ENCODE peak calls at places on chromosomes 6 and 20, in six cellular contexts. B is foreskin fibroblast, D is tibial nerve, O is cardiac muscle cell, A is AG10803, T is colonic mucosa. I is an unnamed sample.

GRCh38 chr6:109671721-109672120 is 19.3 kb downstream of the AK9 start:
- DNase-seq in O (no peak), B (peak; percentile 73), A (peak; percentile 57), D (no peak), T (no peak), I (no peak)

GRCh38 chr6:143965503-143966171 is 42.4 kb downstream of the PLAGL1 start:
- DNase-seq in B (peak; percentile 56), T (no peak), O (peak; percentile 85), D (no peak), A (peak; percentile 85), I (no peak)

GRCh38 chr20:33702861-33703260 is 16.7 kb upstream of the E2F1 start:
- DNase-seq in D (no peak), A (no peak), T (no peak), B (no peak), O (no peak), I (no peak)

GRCh38 chr20:18496042-18496441 is 983 bp downstream of the RBBP9 start:
- DNase-seq in O (peak; percentile 13), B (peak; percentile 31), A (no peak), D (no peak), T (no peak), I (peak; percentile 49)

GRCh38 chr20:38890497-38890818 is 35.8 kb upstream of the FAM83D start:
- DNase-seq in B (no peak), A (no peak), T (no peak), O (no peak), D (no peak), I (no peak)

GRCh38 chr6:35216832-35217811 is 3.4 kb downstream of the SCUBE3 start:
- DNase-seq in O (no peak), A (no peak), D (no peak), T (no peak), B (no peak), I (no peak)

GRCh38 chr20:50921055-50921454 is 10.2 kb downstream of the ADNP start:
- DNase-seq in T (no peak), B (peak; percentile 41), A (peak; percentile 64), O (peak; percentile 49), D (no peak), I (no peak)

GRCh38 chr20:57166568-57167291 is 99.7 kb downstream of the BMP7 start:
- DNase-seq in T (no peak), A (no peak), D (no peak), O (no peak), B (no peak), I (no peak)

GRCh38 chr6:9334979-9335378 is 899.6 kb upstream of the SLC35B3 start:
- DNase-seq in T (no peak), A (no peak), B (peak; percentile 62), O (no peak), D (no peak), I (no peak)

GRCh38 chr6:20416567-20417345 is 15.1 kb downstream of the E2F3 start:
- DNase-seq in B (peak; percentile 5), O (no peak), T (no peak), D (no peak), A (no peak), I (peak; percentile 69)

GRCh38 chr6:108831104-108831503 is 17.1 kb upstream of the ARMC2 start:
- DNase-seq in D (no peak), O (peak; percentile 50), B (peak; percentile 81), T (no peak), A (peak; percentile 51), I (no peak)

GRCh38 chr20:62437985-62438384 is 10.6 kb upstream of the RBBP8NL start:
- DNase-seq in D (no peak), B (no peak), O (no peak), T (no peak), A (no peak), I (no peak)

GRCh38 chr6:11172501-11173337 is 59.7 kb downstream of the NEDD9 start:
- DNase-seq in T (peak; percentile 84), A (peak; percentile 22), B (peak; percentile 66), O (peak; percentile 65), D (peak; percentile 64), I (no peak)

GRCh38 chr20:32449057-32449889 is 91.1 kb downstream of the ASXL1 start:
- DNase-seq in T (no peak), O (no peak), A (no peak), D (no peak), B (no peak), I (no peak)

GRCh38 chr6:130018830-130019795 is 732 bp downstream of the L3MBTL3 start:
- DNase-seq in D (no peak), O (peak; percentile 51), T (peak; percentile 55), B (peak; percentile 61), A (peak; percentile 45), I (no peak)

GRCh38 chr6:124924333-124924759 is 37.9 kb upstream of the RNF217 start:
- DNase-seq in B (peak; percentile 45), D (no peak), T (no peak), O (peak; percentile 11), A (peak; percentile 6), I (peak; percentile 84)

GRCh38 chr6:117840541-117840983 is 66.5 kb upstream of the SLC35F1 start:
- DNase-seq in D (no peak), T (no peak), A (peak; percentile 33), B (peak; percentile 15), O (peak; percentile 25), I (peak; percentile 41)

GRCh38 chr6:159172066-159172465 is 2.9 kb downstream of the FNDC1 start:
- DNase-seq in B (peak; percentile 20), O (peak; percentile 49), A (peak; percentile 90), T (no peak), D (no peak), I (no peak)

GRCh38 chr6:36243562-36244212 is 26.2 kb upstream of the PNPLA1 start:
- DNase-seq in T (no peak), O (no peak), A (no peak), D (no peak), B (no peak), I (no peak)

GRCh38 chr20:41006936-41007871 is 21.4 kb upstream of the TOP1 start:
- DNase-seq in D (no peak), O (no peak), A (no peak), B (peak; percentile 42), T (no peak), I (no peak)

GRCh38 chr20:16477632-16478031 is 95.6 kb downstream of the KIF16B start:
- DNase-seq in O (no peak), D (no peak), A (peak; percentile 10), T (no peak), B (peak; percentile 9), I (no peak)

GRCh38 chr20:16481977-16482376 is 91.3 kb downstream of the KIF16B start:
- DNase-seq in D (no peak), O (no peak), A (no peak), T (no peak), B (no peak), I (no peak)

GRCh38 chr20:16483024-16483423 is 90.2 kb downstream of the KIF16B start:
- DNase-seq in D (no peak), B (no peak), A (no peak), T (no peak), O (no peak), I (no peak)

GRCh38 chr20:16476032-16476431 is 97.2 kb downstream of the KIF16B start:
- DNase-seq in B (peak; percentile 73), A (peak; percentile 55), T (no peak), O (peak; percentile 72), D (no peak), I (peak; percentile 39)

DNA sequence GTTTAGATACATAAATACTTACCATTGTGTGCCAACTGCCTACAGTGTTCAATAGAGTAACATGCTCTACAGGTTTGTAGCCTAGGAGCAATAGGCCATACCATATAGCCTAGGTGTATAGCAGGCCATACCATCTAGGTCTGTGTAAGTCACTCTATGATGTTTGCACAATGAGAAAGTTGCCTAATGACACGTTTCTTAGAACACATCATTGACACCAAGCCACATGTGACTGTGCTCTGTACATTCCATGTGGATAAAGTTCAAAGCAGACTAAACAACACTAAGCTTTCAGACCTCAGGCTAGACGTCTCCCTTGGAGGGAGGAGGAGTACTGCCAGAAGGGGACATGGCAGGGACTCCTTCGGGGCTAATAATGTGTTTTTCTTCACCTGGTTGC is 93.6 kb downstream of the KIF16B start:
- DNase-seq in O (no peak), B (peak; percentile 60), T (no peak), A (peak; percentile 8), D (no peak), I (no peak)
- H3K4me3 ChIP-seq in O (no peak overlapping the region), B (no peak overlapping the region), T (no peak overlapping the region), A (no peak overlapping the region), D (no peak overlapping the region), I (no peak overlapping the region)

DNA sequence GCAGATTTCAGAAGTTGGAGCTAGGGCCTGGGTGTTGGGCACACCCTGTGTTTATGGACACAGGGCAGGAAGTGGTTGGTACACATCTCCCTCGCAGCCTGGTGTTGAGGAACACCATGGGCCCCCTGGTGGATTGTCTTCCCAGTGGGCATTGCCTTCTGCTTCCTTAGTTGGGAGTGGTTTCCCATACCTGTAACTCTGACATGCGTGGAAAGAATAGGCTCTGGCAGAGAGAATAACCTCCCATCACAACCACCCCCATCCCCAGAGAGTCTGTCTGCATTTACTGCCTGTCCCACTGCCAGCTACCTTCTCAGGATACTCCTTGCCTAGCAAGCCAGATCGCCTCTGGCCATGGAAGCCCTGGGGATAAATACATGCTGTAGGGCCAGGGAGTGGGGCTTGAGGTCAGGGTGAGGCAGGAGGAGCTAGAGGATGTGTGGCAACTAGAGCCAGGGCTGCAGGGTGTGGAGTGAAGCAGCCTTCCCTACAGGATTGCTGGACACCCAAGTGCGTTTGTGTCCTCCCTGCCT is 14.7 kb downstream of the LRRC73 start:
- DNase-seq in O (no peak), D (no peak), A (no peak), B (peak; percentile 71), T (no peak), I (no peak)
- TF ChIP-seq CTCF in O (peak; percentile 20), D (no peak), A (peak; percentile 35), B (no peak), T (no peak), I (peak; percentile 29)

GRCh38 chr6:23498013-23498412 is 628.0 kb upstream of the NRSN1 start:
- DNase-seq in T (no peak), B (peak; percentile 48), D (no peak), O (peak; percentile 67), A (peak; percentile 25), I (no peak)
- H3K4me3 ChIP-seq in T (no peak overlapping the region), B (no peak overlapping the region), D (no peak overlapping the region), O (no peak overlapping the region), A (no peak overlapping the region), I (no peak overlapping the region)

GRCh38 chr6:38722037-38722436 is 6.9 kb downstream of the DNAH8 start:
- DNase-seq in B (peak; percentile 6), T (no peak), A (no peak), D (no peak), O (no peak), I (no peak)

GRCh38 chr6:38722727-38723334 is 7.7 kb downstream of the DNAH8 start:
- DNase-seq in T (no peak), A (no peak), O (no peak), D (no peak), B (no peak), I (no peak)

GRCh38 chr6:38716825-38717224 is 1.7 kb downstream of the DNAH8 start:
- DNase-seq in D (no peak), O (no peak), A (no peak), B (no peak), T (no peak), I (no peak)

GRCh38 chr6:38719358-38719757 is 4.2 kb downstream of the DNAH8 start:
- DNase-seq in B (no peak), A (no peak), O (no peak), D (no peak), T (no peak), I (no peak)

DNA sequence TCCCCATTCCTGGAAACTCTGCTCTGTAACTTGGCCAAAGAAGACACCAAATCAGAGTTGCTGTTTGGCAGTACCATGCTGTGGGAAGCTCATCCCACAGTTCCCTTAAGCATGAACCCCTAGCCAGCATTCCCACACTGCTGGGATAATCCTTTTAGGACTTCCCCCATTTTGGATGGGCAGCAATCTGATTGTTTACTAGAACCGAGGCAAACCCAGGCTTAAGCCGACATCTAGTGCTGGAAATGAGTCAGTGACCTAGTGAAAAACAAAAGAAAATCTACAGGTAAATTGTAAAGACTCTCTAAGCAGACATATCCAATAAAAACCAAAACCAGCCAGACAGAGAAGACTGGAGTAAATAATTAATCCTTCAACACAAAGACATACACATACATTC is 5.2 kb downstream of the DNAH8 start:
- DNase-seq in O (peak; percentile 7), D (no peak), T (no peak), A (no peak), B (peak; percentile 46), I (no peak)
- TF ChIP-seq CTCF in O (peak; percentile 21), D (no peak), T (no peak), A (no peak), B (no peak), I (peak; percentile 31)